ENCODE peak calls at places on chromosomes 5 and 9, in four cellular contexts. One of them, this sample, is unnamed.
A peak's percentile ranks its signal among the peaks of the same experiment; 100 is the strongest.

GRCh38 chr9:92735907-92736600 is 28.6 kb downstream of the BICD2 start:
- DNase-seq in endothelial cell: no peak
- DNase-seq in left ventricle myocardium superior: no peak
- DNase-seq in activated T-helper 9 cell treated with anti-CD3 and anti-CD28 coated beads, Interleukin-2, amount 50 U/mL, for 16 hours: no peak
- DNase-seq in this sample: peak; percentile 16

GRCh38 chr5:174493536-174493935 is 230.8 kb upstream of the MSX2 start:
- DNase-seq in endothelial cell: no peak
- DNase-seq in left ventricle myocardium superior: no peak
- DNase-seq in activated T-helper 9 cell treated with anti-CD3 and anti-CD28 coated beads, Interleukin-2, amount 50 U/mL, for 16 hours: no peak
- DNase-seq in this sample: no peak

GRCh38 chr9:38384990-38385848 is 7.3 kb upstream of the ALDH1B1 start:
- DNase-seq in left ventricle myocardium superior: no peak
- DNase-seq in endothelial cell: no peak
- DNase-seq in activated T-helper 9 cell treated with anti-CD3 and anti-CD28 coated beads, Interleukin-2, amount 50 U/mL, for 16 hours: no peak
- DNase-seq in this sample: peak; percentile 43

GRCh38 chr9:22054076-22054475 is 45.0 kb upstream of the CDKN2B start:
- DNase-seq in left ventricle myocardium superior: no peak
- DNase-seq in activated T-helper 9 cell treated with anti-CD3 and anti-CD28 coated beads, Interleukin-2, amount 50 U/mL, for 16 hours: no peak
- DNase-seq in endothelial cell: no peak
- DNase-seq in this sample: no peak

GRCh38 chr5:81837667-81838306 is 86.9 kb upstream of the SSBP2 start:
- DNase-seq in left ventricle myocardium superior: no peak
- DNase-seq in endothelial cell: no peak
- DNase-seq in activated T-helper 9 cell treated with anti-CD3 and anti-CD28 coated beads, Interleukin-2, amount 50 U/mL, for 16 hours: no peak
- DNase-seq in this sample: no peak

GRCh38 chr5:10982616-10983015 is 221.6 kb upstream of the DAP start:
- DNase-seq in endothelial cell: no peak
- DNase-seq in activated T-helper 9 cell treated with anti-CD3 and anti-CD28 coated beads, Interleukin-2, amount 50 U/mL, for 16 hours: no peak
- DNase-seq in left ventricle myocardium superior: no peak
- DNase-seq in this sample: no peak

GRCh38 chr5:116424951-116425350 is 149.7 kb downstream of the SEMA6A start:
- DNase-seq in activated T-helper 9 cell treated with anti-CD3 and anti-CD28 coated beads, Interleukin-2, amount 50 U/mL, for 16 hours: no peak
- DNase-seq in endothelial cell: no peak
- DNase-seq in left ventricle myocardium superior: no peak
- DNase-seq in this sample: no peak

GRCh38 chr5:65611524-65611923 is 12.6 kb downstream of the TRIM23 start:
- DNase-seq in left ventricle myocardium superior: no peak
- DNase-seq in endothelial cell: no peak
- DNase-seq in activated T-helper 9 cell treated with anti-CD3 and anti-CD28 coated beads, Interleukin-2, amount 50 U/mL, for 16 hours: no peak
- DNase-seq in this sample: no peak

GRCh38 chr5:124546643-124547042 is 199.8 kb downstream of the ZNF608 start:
- DNase-seq in left ventricle myocardium superior: no peak
- DNase-seq in endothelial cell: no peak
- DNase-seq in activated T-helper 9 cell treated with anti-CD3 and anti-CD28 coated beads, Interleukin-2, amount 50 U/mL, for 16 hours: no peak
- DNase-seq in this sample: no peak

GRCh38 chr5:43802119-43802518 is 199.1 kb downstream of the NNT start:
- DNase-seq in left ventricle myocardium superior: no peak
- DNase-seq in activated T-helper 9 cell treated with anti-CD3 and anti-CD28 coated beads, Interleukin-2, amount 50 U/mL, for 16 hours: no peak
- DNase-seq in endothelial cell: no peak
- DNase-seq in this sample: no peak

GRCh38 chr5:150789943-150790611 is 11.5 kb downstream of the SMIM3 start:
- DNase-seq in endothelial cell: no peak
- DNase-seq in activated T-helper 9 cell treated with anti-CD3 and anti-CD28 coated beads, Interleukin-2, amount 50 U/mL, for 16 hours: peak; percentile 51
- DNase-seq in left ventricle myocardium superior: no peak
- DNase-seq in this sample: no peak

This sample was measured in suprapubic skin.